ENCODE peak calls at places on chromosomes 12 and 14, in eight cellular contexts. One of them, this sample, is unnamed.

GRCh38 chr14:26081043-26081442 is 516.8 kb downstream of the NOVA1 start:
- DNase-seq in Peyer's patch: no peak
- DNase-seq in nephron progenitor cell: no peak
- DNase-seq in adrenal gland: no peak
- DNase-seq in heart right ventricle: no peak
- DNase-seq in CD8-positive, alpha-beta T cell: no peak
- DNase-seq in fibroblast of villous mesenchyme: no peak
- DNase-seq in stomach: no peak
- DNase-seq in this sample: no peak

GRCh38 chr12:90543841-90544240 is 411.1 kb downstream of the CCER1 start:
- DNase-seq in Peyer's patch: no peak
- DNase-seq in nephron progenitor cell: no peak
- DNase-seq in adrenal gland: no peak
- DNase-seq in heart right ventricle: no peak
- DNase-seq in CD8-positive, alpha-beta T cell: no peak
- DNase-seq in fibroblast of villous mesenchyme: no peak
- DNase-seq in stomach: no peak
- DNase-seq in this sample: no peak

GRCh38 chr12:69570000-69570516 is 15.2 kb upstream of the CCT2 start:
- DNase-seq in Peyer's patch: no peak
- DNase-seq in nephron progenitor cell: no peak
- DNase-seq in adrenal gland: no peak
- DNase-seq in heart right ventricle: no peak
- DNase-seq in CD8-positive, alpha-beta T cell: no peak
- DNase-seq in fibroblast of villous mesenchyme: peak; percentile 66
- DNase-seq in stomach: no peak
- DNase-seq in this sample: no peak

GRCh38 chr12:12294215-12295005 is 27.6 kb upstream of the LRP6 start:
- DNase-seq in Peyer's patch: no peak
- DNase-seq in nephron progenitor cell: peak; percentile 16
- DNase-seq in adrenal gland: no peak
- DNase-seq in heart right ventricle: no peak
- DNase-seq in CD8-positive, alpha-beta T cell: no peak
- DNase-seq in fibroblast of villous mesenchyme: peak; percentile 8
- DNase-seq in stomach: peak; percentile 33
- DNase-seq in this sample: no peak

GRCh38 chr12:123997908-123998307 is 24.9 kb downstream of the ZNF664 start:
- DNase-seq in Peyer's patch: no peak
- DNase-seq in nephron progenitor cell: no peak
- DNase-seq in adrenal gland: no peak
- DNase-seq in heart right ventricle: no peak
- DNase-seq in CD8-positive, alpha-beta T cell: no peak
- DNase-seq in fibroblast of villous mesenchyme: no peak
- DNase-seq in stomach: no peak
- DNase-seq in this sample: no peak

GRCh38 chr12:130634866-130635265 is 81.2 kb downstream of the RIMBP2 start:
- DNase-seq in Peyer's patch: no peak
- DNase-seq in nephron progenitor cell: no peak
- DNase-seq in adrenal gland: no peak
- DNase-seq in heart right ventricle: no peak
- DNase-seq in CD8-positive, alpha-beta T cell: no peak
- DNase-seq in fibroblast of villous mesenchyme: no peak
- DNase-seq in stomach: no peak
- DNase-seq in this sample: no peak

GRCh38 chr12:92740421-92740820 is 37.6 kb downstream of the PLEKHG7 start:
- DNase-seq in Peyer's patch: no peak
- DNase-seq in nephron progenitor cell: no peak
- DNase-seq in adrenal gland: no peak
- DNase-seq in heart right ventricle: no peak
- DNase-seq in CD8-positive, alpha-beta T cell: no peak
- DNase-seq in fibroblast of villous mesenchyme: no peak
- DNase-seq in stomach: no peak
- DNase-seq in this sample: no peak

GRCh38 chr14:70585221-70585620 is 15.2 kb downstream of the MED6 start:
- DNase-seq in Peyer's patch: no peak
- DNase-seq in nephron progenitor cell: no peak
- DNase-seq in adrenal gland: no peak
- DNase-seq in heart right ventricle: no peak
- DNase-seq in CD8-positive, alpha-beta T cell: no peak
- DNase-seq in fibroblast of villous mesenchyme: peak; percentile 1
- DNase-seq in stomach: no peak
- DNase-seq in this sample: no peak

GRCh38 chr12:20372326-20373097 is 4.2 kb downstream of the PDE3A start:
- DNase-seq in Peyer's patch: no peak
- DNase-seq in nephron progenitor cell: no peak
- DNase-seq in adrenal gland: no peak
- DNase-seq in heart right ventricle: no peak
- DNase-seq in CD8-positive, alpha-beta T cell: no peak
- DNase-seq in fibroblast of villous mesenchyme: no peak
- DNase-seq in stomach: no peak
- DNase-seq in this sample: no peak

DNA sequence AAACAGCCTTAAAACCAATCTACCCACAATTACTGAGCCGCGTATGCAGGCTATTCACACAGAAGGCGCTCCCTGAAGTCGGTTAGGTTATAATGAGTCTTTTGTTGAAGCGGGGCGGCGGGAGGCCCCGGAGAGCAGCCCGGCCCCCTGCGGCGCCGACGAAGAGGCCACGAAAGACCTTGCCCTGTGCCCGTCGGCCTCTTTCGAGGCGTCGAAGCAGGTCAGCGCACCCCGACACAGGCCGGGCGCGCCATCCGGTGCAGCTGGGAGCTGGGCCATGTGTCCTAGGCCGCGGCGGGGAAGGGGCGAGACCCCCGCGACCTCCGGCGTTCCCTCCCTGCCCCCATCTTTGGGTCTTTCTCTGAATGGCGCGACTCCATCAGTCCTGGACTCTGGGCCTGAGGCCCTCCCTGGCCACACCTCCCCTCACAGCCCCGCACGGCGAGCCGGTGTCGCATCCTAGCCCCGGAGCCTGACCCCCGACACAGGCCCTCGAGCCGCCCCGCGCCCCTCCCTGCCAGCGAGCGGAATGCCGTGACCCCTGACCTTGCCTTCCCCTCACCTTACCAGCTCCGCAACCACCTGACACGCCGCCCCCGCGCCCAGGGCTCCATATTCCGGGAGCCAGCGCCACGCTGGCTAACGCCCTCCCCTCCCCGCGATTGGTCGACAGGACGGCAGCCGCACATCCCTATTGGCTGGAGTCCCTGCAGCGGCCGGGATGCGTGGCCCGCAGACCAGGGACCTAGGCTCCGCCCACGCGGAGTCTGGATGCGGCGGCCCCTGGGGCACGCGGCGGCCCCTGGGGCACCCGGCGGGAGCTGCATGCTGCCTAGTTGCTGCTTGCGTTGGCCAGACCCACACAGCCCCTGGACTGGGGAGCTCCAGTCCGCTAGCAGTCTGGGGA is at the start of gene SLC11A2:
- DNase-seq in Peyer's patch: peak; percentile 93
- DNase-seq in nephron progenitor cell: peak; percentile 91
- DNase-seq in adrenal gland: peak; percentile 98
- DNase-seq in heart right ventricle: peak; percentile 96
- DNase-seq in CD8-positive, alpha-beta T cell: peak; percentile 89
- DNase-seq in fibroblast of villous mesenchyme: peak; percentile 93
- DNase-seq in stomach: peak; percentile 96
- DNase-seq in this sample: peak; percentile 82
- TF ChIP-seq CTCF in Peyer's patch: no peak
- TF ChIP-seq CTCF in nephron progenitor cell: no peak
- TF ChIP-seq CTCF in adrenal gland: peak; percentile 34
- TF ChIP-seq CTCF in heart right ventricle: no peak
- TF ChIP-seq CTCF in CD8-positive, alpha-beta T cell: no peak
- TF ChIP-seq CTCF in fibroblast of villous mesenchyme: peak; percentile 3
- TF ChIP-seq CTCF in stomach: no peak
- TF ChIP-seq CTCF in this sample: no peak

GRCh38 chr12:44874981-44875416 is 1.1 kb downstream of the NELL2 start:
- DNase-seq in Peyer's patch: no peak
- DNase-seq in nephron progenitor cell: peak; percentile 17
- DNase-seq in adrenal gland: no peak
- DNase-seq in heart right ventricle: no peak
- DNase-seq in CD8-positive, alpha-beta T cell: peak; percentile 40
- DNase-seq in fibroblast of villous mesenchyme: no peak
- DNase-seq in stomach: no peak
- DNase-seq in this sample: no peak

GRCh38 chr12:44873898-44874297 is 2.2 kb downstream of the NELL2 start:
- DNase-seq in Peyer's patch: no peak
- DNase-seq in nephron progenitor cell: no peak
- DNase-seq in adrenal gland: no peak
- DNase-seq in heart right ventricle: no peak
- DNase-seq in CD8-positive, alpha-beta T cell: no peak
- DNase-seq in fibroblast of villous mesenchyme: peak; percentile 13
- DNase-seq in stomach: no peak
- DNase-seq in this sample: no peak

GRCh38 chr12:44875954-44876553 is at the start of gene NELL2:
- DNase-seq in Peyer's patch: peak; percentile 38
- DNase-seq in nephron progenitor cell: peak; percentile 74
- DNase-seq in adrenal gland: peak; percentile 10
- DNase-seq in heart right ventricle: peak; percentile 22
- DNase-seq in CD8-positive, alpha-beta T cell: peak; percentile 74
- DNase-seq in fibroblast of villous mesenchyme: no peak
- DNase-seq in stomach: no peak
- DNase-seq in this sample: no peak

GRCh38 chr12:44875417-44875953 is 630 bp downstream of the NELL2 start:
- DNase-seq in Peyer's patch: no peak
- DNase-seq in nephron progenitor cell: peak; percentile 39
- DNase-seq in adrenal gland: no peak
- DNase-seq in heart right ventricle: no peak
- DNase-seq in CD8-positive, alpha-beta T cell: peak; percentile 23
- DNase-seq in fibroblast of villous mesenchyme: no peak
- DNase-seq in stomach: no peak
- DNase-seq in this sample: no peak

DNA sequence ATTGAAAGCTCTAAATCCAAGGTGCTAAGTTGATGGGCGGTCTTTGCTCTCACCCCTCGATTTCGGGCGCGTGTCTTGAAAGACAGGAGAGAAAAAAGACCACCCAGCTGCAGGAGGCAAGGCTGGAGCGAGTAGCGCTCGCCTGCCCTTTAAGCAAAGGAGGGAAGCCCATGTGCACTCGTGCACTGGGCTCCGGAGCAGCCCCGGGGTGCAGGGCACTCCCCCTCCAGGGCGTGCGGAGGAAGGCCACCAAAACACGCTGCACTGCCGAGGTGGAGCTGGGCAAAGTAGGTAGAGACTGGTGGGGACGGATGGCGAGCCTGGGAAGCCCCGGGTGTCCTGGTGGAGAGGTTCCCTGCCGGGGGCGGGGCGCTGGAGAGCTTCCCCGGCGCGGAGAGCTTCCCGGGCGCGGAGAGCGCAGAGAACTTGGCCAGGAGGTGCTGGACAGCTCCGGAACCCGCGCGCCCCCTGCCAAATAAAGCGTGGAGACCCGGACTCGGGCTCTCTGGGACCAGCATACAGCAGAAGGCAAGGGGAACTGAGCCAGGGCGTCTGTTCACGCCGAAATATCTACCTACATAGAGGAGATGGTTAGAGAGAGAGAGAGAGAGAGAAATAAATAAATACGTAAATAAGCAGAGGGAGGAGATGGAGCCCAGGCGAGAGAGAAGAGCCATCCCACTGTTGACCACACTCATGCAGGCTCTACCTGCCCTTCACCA is 600 bp upstream of the NELL2 start:
- DNase-seq in Peyer's patch: no peak
- DNase-seq in nephron progenitor cell: peak; percentile 87
- DNase-seq in adrenal gland: peak; percentile 3
- DNase-seq in heart right ventricle: peak; percentile 14
- DNase-seq in CD8-positive, alpha-beta T cell: peak; percentile 58
- DNase-seq in fibroblast of villous mesenchyme: peak; percentile 12
- DNase-seq in stomach: no peak
- DNase-seq in this sample: no peak
- TF ChIP-seq CTCF in Peyer's patch: no peak
- TF ChIP-seq CTCF in nephron progenitor cell: no peak
- TF ChIP-seq CTCF in adrenal gland: no peak
- TF ChIP-seq CTCF in heart right ventricle: no peak
- TF ChIP-seq CTCF in CD8-positive, alpha-beta T cell: peak; percentile 44
- TF ChIP-seq CTCF in fibroblast of villous mesenchyme: no peak
- TF ChIP-seq CTCF in stomach: no peak
- TF ChIP-seq CTCF in this sample: no peak

DNA sequence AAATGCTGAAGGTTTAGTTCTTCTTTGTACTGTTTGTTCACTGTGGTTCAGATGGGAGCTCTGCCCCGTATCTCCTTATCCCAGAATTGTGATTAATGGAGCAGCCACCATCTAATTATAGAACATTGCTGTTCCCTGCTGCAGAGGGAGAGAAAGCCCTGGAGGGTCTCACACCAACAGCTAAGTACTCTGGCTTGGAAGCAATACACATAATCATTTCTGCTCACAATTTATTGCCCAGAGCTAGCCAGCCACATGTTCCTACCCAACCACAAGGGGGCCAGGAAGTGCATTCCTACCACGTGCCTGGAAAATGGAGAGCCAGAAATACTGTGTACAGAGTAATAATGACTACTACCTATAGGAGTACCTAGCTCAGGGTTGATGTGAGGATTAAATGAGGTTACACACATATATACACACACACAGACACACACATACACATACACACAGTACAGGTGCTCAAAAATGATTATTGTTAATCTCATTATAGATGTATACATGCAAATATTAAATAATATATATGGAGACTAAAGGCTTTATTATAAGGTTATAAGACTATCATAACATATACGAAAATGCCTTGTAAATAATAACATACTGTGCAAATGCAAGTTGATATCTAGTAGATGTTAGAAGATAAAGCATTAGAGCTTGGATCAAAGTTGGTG is 22.3 kb downstream of the MSRB3 start:
- DNase-seq in Peyer's patch: no peak
- DNase-seq in nephron progenitor cell: peak; percentile 12
- DNase-seq in adrenal gland: no peak
- DNase-seq in heart right ventricle: no peak
- DNase-seq in CD8-positive, alpha-beta T cell: no peak
- DNase-seq in fibroblast of villous mesenchyme: no peak
- DNase-seq in stomach: no peak
- DNase-seq in this sample: no peak
- TF ChIP-seq CTCF in Peyer's patch: peak; percentile 6
- TF ChIP-seq CTCF in nephron progenitor cell: peak; percentile 40
- TF ChIP-seq CTCF in adrenal gland: peak; percentile 29
- TF ChIP-seq CTCF in heart right ventricle: peak; percentile 28
- TF ChIP-seq CTCF in CD8-positive, alpha-beta T cell: no peak
- TF ChIP-seq CTCF in fibroblast of villous mesenchyme: peak; percentile 42
- TF ChIP-seq CTCF in stomach: no peak
- TF ChIP-seq CTCF in this sample: no peak

GRCh38 chr12:113929312-113929989 is 36.7 kb downstream of the RBM19 start:
- DNase-seq in Peyer's patch: no peak
- DNase-seq in nephron progenitor cell: no peak
- DNase-seq in adrenal gland: no peak
- DNase-seq in heart right ventricle: no peak
- DNase-seq in CD8-positive, alpha-beta T cell: no peak
- DNase-seq in fibroblast of villous mesenchyme: no peak
- DNase-seq in stomach: no peak
- DNase-seq in this sample: no peak

GRCh38 chr12:113924341-113924740 is 41.8 kb downstream of the RBM19 start:
- DNase-seq in Peyer's patch: no peak
- DNase-seq in nephron progenitor cell: no peak
- DNase-seq in adrenal gland: no peak
- DNase-seq in heart right ventricle: no peak
- DNase-seq in CD8-positive, alpha-beta T cell: no peak
- DNase-seq in fibroblast of villous mesenchyme: no peak
- DNase-seq in stomach: no peak
- DNase-seq in this sample: no peak

GRCh38 chr12:113923251-113923650 is 42.9 kb downstream of the RBM19 start:
- DNase-seq in Peyer's patch: no peak
- DNase-seq in nephron progenitor cell: no peak
- DNase-seq in adrenal gland: no peak
- DNase-seq in heart right ventricle: no peak
- DNase-seq in CD8-positive, alpha-beta T cell: no peak
- DNase-seq in fibroblast of villous mesenchyme: no peak
- DNase-seq in stomach: no peak
- DNase-seq in this sample: no peak

GRCh38 chr12:113930249-113930648 is 35.9 kb downstream of the RBM19 start:
- DNase-seq in Peyer's patch: no peak
- DNase-seq in nephron progenitor cell: no peak
- DNase-seq in adrenal gland: no peak
- DNase-seq in heart right ventricle: no peak
- DNase-seq in CD8-positive, alpha-beta T cell: no peak
- DNase-seq in fibroblast of villous mesenchyme: no peak
- DNase-seq in stomach: no peak
- DNase-seq in this sample: no peak

GRCh38 chr12:113926792-113927191 is 39.3 kb downstream of the RBM19 start:
- DNase-seq in Peyer's patch: no peak
- DNase-seq in nephron progenitor cell: no peak
- DNase-seq in adrenal gland: no peak
- DNase-seq in heart right ventricle: no peak
- DNase-seq in CD8-positive, alpha-beta T cell: no peak
- DNase-seq in fibroblast of villous mesenchyme: no peak
- DNase-seq in stomach: no peak
- DNase-seq in this sample: no peak
- TF ChIP-seq CTCF in Peyer's patch: no peak
- TF ChIP-seq CTCF in nephron progenitor cell: no peak
- TF ChIP-seq CTCF in adrenal gland: no peak
- TF ChIP-seq CTCF in heart right ventricle: no peak
- TF ChIP-seq CTCF in CD8-positive, alpha-beta T cell: no peak
- TF ChIP-seq CTCF in fibroblast of villous mesenchyme: no peak
- TF ChIP-seq CTCF in stomach: no peak
- TF ChIP-seq CTCF in this sample: no peak

This sample was measured in natural killer cell.